ENCODE peak calls at places on chromosomes 16 and 17, in five cellular contexts. Y is A549, S is neural progenitor cell, O is K562, W is hepatocyte. T is an unnamed sample.

GRCh38 chr17:56908061-56908542 is 5.7 kb downstream of the TRIM25 start:
- DNase-seq in Y (peak), S (no peak), O (no peak), W (no peak), T (no peak)

GRCh38 chr16:4749700-4750257 is 15.4 kb downstream of the DNAAF8 start:
- DNase-seq in Y (no peak), S (no peak), O (no peak), W (no peak), T (no peak)

GRCh38 chr17:45345554-45346254 is 28.9 kb upstream of the MAP3K14 start:
- DNase-seq in Y (peak), S (no peak), O (peak), W (peak), T (peak)

GRCh38 chr17:72826602-72827001 is 265.9 kb downstream of the SLC39A11 start:
- DNase-seq in Y (peak), S (no peak), O (no peak), W (no peak), T (peak)

GRCh38 chr17:41835800-41836549 is at the start of gene NT5C3B:
- DNase-seq in Y (peak), S (peak), O (peak), W (peak), T (peak)

GRCh38 chr17:54891176-54891821 is 9.4 kb upstream of the TOM1L1 start:
- DNase-seq in Y (peak), S (peak), O (peak), W (peak), T (peak)

GRCh38 chr17:80361495-80362220 is 53.3 kb upstream of the ENDOV start:
- DNase-seq in Y (peak), S (peak), O (peak), W (no peak), T (peak)

GRCh38 chr16:17176199-17176598 is 294.6 kb downstream of the XYLT1 start:
- DNase-seq in Y (no peak), S (no peak), O (no peak), W (no peak), T (no peak)

GRCh38 chr17:61189968-61190367 is 209.7 kb upstream of the TBX2 start:
- DNase-seq in Y (no peak), S (no peak), O (no peak), W (no peak), T (no peak)

GRCh38 chr16:74852500-74852875 is 77.9 kb upstream of the FA2H start:
- DNase-seq in Y (no peak), S (no peak), O (no peak), W (no peak), T (no peak)

GRCh38 chr16:86757704-86758040 is 179.3 kb downstream of the FOXL1 start:
- DNase-seq in Y (no peak), S (no peak), O (no peak), W (no peak), T (no peak)

GRCh38 chr17:956905-957304 is 22.7 kb downstream of the NXN start:
- DNase-seq in Y (peak), S (no peak), O (peak), W (peak), T (peak)

GRCh38 chr16:9047689-9048301 is 43.6 kb upstream of the HAPSTR1 start:
- DNase-seq in Y (peak), S (peak), O (peak), W (peak), T (peak)

GRCh38 chr16:80346160-80346632 is 194.6 kb upstream of the DYNLRB2 start:
- DNase-seq in Y (no peak), S (peak), O (no peak), W (no peak), T (peak)

GRCh38 chr17:5753421-5753820 is 169.1 kb upstream of the NLRP1 start:
- DNase-seq in Y (no peak), S (no peak), O (no peak), W (no peak), T (no peak)

GRCh38 chr16:56691885-56692284 is 9.6 kb downstream of the MT1X start:
- DNase-seq in Y (peak), S (no peak), O (no peak), W (peak), T (peak)

GRCh38 chr17:37541880-37542675 is 52.4 kb downstream of the DUSP14 start:
- DNase-seq in Y (no peak), S (no peak), O (no peak), W (no peak), T (peak)

GRCh38 chr17:73292031-73292531 is 19.7 kb downstream of the CDC42EP4 start:
- DNase-seq in Y (peak), S (no peak), O (no peak), W (no peak), T (peak)

DNA sequence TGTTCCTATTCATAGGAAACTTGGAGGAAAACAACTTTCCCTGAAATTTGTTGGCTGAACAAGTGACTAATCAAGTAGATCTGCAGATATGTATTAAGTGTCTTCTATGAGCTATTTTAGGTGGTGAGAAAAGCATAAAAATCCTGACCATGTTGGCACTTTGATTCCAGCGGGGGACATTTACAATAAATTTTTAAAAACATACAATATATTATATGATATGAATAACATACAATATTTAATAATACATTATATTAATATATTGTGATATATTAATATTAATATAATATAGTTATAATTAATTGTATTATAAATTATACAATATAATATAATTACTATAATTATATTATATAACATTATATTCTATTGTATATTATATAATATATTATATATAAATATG is 362.9 kb upstream of the SOX9 start:
- DNase-seq in Y (no peak), S (no peak), O (no peak), W (no peak), T (no peak)
- H3K4me3 ChIP-seq in Y (no peak), S (no peak), O (no peak), W (no peak), T (no peak)

GRCh38 chr17:39081851-39082250 is 69.6 kb downstream of the PLXDC1 start:
- DNase-seq in Y (no peak), S (no peak), O (no peak), W (no peak), T (no peak)

GRCh38 chr17:39082482-39082881 is 69.0 kb downstream of the PLXDC1 start:
- DNase-seq in Y (no peak), S (no peak), O (no peak), W (no peak), T (peak)

GRCh38 chr17:39083270-39083669 is 68.2 kb downstream of the PLXDC1 start:
- DNase-seq in Y (no peak), S (no peak), O (no peak), W (no peak), T (no peak)

GRCh38 chr17:39079836-39080235 is 71.6 kb downstream of the PLXDC1 start:
- DNase-seq in Y (no peak), S (no peak), O (no peak), W (no peak), T (no peak)

DNA sequence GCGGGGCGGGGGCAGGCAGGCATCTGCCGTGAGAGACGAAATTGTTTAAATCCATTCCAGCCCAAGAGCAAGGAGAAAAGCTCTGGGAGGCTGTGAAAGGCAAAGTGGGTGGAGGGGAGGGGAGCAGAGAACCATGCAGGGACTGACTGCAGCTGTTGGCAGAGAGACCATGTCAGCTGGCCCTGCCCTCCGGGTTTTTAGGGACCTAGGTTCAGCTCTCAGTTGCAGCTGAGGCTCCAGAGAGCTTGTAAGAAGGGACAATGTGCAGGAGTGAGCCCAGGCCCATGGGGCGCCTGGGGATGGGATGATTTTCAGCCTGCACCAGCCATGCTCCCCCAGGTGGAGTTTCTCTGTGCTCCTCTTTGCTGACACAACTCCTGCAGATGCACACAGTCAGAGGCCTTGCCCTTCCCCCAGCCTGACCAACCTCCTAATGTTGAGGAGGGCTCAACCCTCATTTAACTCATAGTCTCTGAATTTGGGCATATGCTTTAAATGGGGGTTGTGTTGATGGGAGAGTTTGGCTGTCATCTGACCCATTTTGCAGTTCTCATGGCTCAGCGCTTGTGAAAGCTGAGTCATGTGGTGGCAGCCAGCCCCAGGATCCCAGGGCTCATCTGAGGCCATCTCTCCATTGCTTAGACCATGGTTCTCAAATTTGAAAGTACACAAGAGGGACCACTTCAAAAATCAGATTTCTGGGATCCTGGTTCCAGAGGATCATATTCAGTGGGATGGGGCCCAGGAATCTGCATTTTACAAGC is 70.8 kb downstream of the PLXDC1 start:
- DNase-seq in Y (no peak), S (peak), O (no peak), W (no peak), T (peak)
- H3K27ac ChIP-seq in Y (no peak), S (no peak), O (no peak), W (no peak), T (no peak)

GRCh38 chr16:31331141-31331764 is 23.7 kb upstream of the ITGAX start:
- DNase-seq in Y (no peak), S (peak), O (no peak), W (no peak), T (no peak)

GRCh38 chr16:31330553-31330890 is 24.5 kb upstream of the ITGAX start:
- DNase-seq in Y (no peak), S (no peak), O (no peak), W (no peak), T (no peak)

GRCh38 chr16:31329671-31330552 is 25.1 kb upstream of the ITGAX start:
- DNase-seq in Y (no peak), S (no peak), O (no peak), W (no peak), T (no peak)

GRCh38 chr16:31332544-31332943 is 22.4 kb upstream of the ITGAX start:
- DNase-seq in Y (no peak), S (no peak), O (no peak), W (no peak), T (no peak)

GRCh38 chr16:31331807-31332301 is 23.1 kb upstream of the ITGAX start:
- DNase-seq in Y (no peak), S (no peak), O (no peak), W (no peak), T (no peak)
- H3K4me2 ChIP-seq in Y (peak), S (peak), O (no peak), W (peak), T (no peak)

DNA sequence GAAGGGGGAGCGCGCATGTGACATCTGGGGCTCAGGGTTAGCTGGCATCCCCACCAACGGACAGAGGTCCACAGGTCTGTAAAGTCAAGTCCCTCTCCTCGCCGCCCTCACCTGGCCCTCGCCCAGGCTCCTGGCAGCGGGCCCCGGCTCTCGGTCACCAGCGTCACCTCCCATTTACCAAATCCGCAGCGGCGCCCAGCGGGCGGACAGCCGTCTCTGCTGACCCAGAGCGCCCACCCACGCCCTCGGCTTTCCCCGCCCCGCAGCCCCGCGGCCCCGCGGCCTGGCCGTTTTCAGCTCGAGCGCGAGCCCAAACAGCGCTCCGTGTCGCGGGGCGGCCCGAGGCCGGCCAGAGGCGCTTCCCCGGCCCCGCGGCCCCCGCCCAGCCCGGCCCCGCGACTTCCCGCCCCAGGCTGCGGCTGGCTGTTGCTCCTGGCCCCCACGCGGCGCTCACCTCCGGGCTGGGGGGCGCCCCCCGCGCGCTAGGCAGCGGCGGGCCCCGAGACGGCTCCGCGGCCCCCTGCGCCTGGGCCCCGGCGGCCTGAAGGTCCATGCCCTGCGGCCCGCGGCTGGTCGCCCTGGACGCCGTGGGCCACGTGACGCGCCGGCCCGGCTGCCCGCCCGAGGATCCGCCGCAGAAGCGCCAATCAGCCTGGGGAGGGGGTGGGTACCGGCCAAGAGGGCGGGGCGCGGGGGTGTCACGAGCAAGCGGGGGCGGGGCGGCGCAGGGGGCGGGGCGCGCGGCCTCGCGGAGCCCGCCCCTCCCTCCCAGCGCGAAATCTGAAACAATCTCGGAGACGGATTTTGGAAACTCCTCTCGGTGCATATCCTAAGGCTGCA is at the start of gene COPRS:
- DNase-seq in Y (peak), S (peak), O (peak), W (peak), T (peak)
- H3K4me3 ChIP-seq in Y (peak), S (peak), O (peak), W (peak), T (peak)

GRCh38 chr17:20264996-20265395 is 202.3 kb downstream of the LGALS9B start:
- DNase-seq in Y (no peak), S (no peak), O (no peak), W (no peak), T (no peak)
- H3K27ac ChIP-seq in Y (no peak), S (no peak), O (no peak), W (no peak), T (no peak)